ENCODE peak calls at places on chromosomes 13 and 19, in six cellular contexts. Q is PC-3, K is hepatocyte, H is GM23338, V is neural progenitor cell, A is OCI-LY7. M is an unnamed sample.
A peak's percentile ranks its signal among the peaks of the same experiment; 100 is the strongest.

GRCh38 chr19:45593520-45593919 is 8.5 kb downstream of the GPR4 start:
- DNase-seq in Q (no peak), H (no peak), A (no peak), K (no peak), V (no peak), M (no peak)

GRCh38 chr13:57045816-57046691 is 94.7 kb upstream of the PRR20A start:
- DNase-seq in K (peak; percentile 58), A (no peak), H (no peak), Q (no peak), V (peak; percentile 29), M (no peak)

GRCh38 chr13:48591889-48592725 is 59.2 kb upstream of the RCBTB2 start:
- DNase-seq in H (peak; percentile 61), Q (no peak), V (no peak), A (no peak), K (no peak), M (no peak)

GRCh38 chr19:38658462-38659306 is 11.2 kb downstream of the ACTN4 start:
- DNase-seq in K (peak; percentile 92), V (no peak), H (no peak), A (no peak), Q (peak; percentile 97), M (no peak)

GRCh38 chr19:18433039-18433691 is 4.8 kb downstream of the ISYNA1 start:
- DNase-seq in Q (no peak), H (peak; percentile 70), V (peak; percentile 50), K (no peak), A (peak; percentile 38), M (no peak)

GRCh38 chr13:33931397-33931987 is 113.5 kb downstream of the RFC3 start:
- DNase-seq in Q (peak; percentile 75), V (peak; percentile 73), H (peak; percentile 82), A (peak; percentile 73), K (peak; percentile 79), M (peak; percentile 28)

GRCh38 chr19:17560205-17560595 is 4.8 kb downstream of the COLGALT1 start:
- DNase-seq in V (no peak), H (no peak), K (peak; percentile 60), Q (no peak), A (no peak), M (no peak)

GRCh38 chr19:14782978-14783545 is 4.7 kb upstream of the ADGRE2 start:
- DNase-seq in K (no peak), A (no peak), Q (no peak), H (no peak), V (no peak), M (no peak)

GRCh38 chr13:80048030-80048429 is 292.9 kb downstream of the SPRY2 start:
- DNase-seq in K (no peak), H (no peak), V (no peak), Q (no peak), A (no peak), M (no peak)

GRCh38 chr13:50421457-50422130 is 406.4 kb downstream of the KCNRG start:
- DNase-seq in V (no peak), H (no peak), A (no peak), K (no peak), Q (peak; percentile 69), M (no peak)

GRCh38 chr13:31706105-31706504 is 33.2 kb upstream of the RXFP2 start:
- DNase-seq in A (no peak), Q (no peak), V (no peak), H (no peak), K (no peak), M (no peak)

GRCh38 chr13:110916671-110917142 is 1.8 kb upstream of the ANKRD10 start:
- DNase-seq in H (no peak), A (no peak), K (peak; percentile 37), Q (no peak), V (no peak), M (no peak)

GRCh38 chr19:51258761-51259160 is 7.9 kb downstream of the SIGLECL1 start:
- DNase-seq in A (no peak), Q (no peak), V (no peak), K (no peak), H (peak; percentile 8), M (no peak)

GRCh38 chr13:80274643-80275042 is 66.3 kb downstream of the SPRY2 start:
- DNase-seq in H (no peak), K (no peak), A (no peak), Q (peak; percentile 43), V (no peak), M (no peak)

GRCh38 chr19:9075064-9075964 is 11.5 kb upstream of the OR1M1 start:
- DNase-seq in A (no peak), K (peak; percentile 93), H (peak; percentile 67), Q (peak; percentile 100), V (peak; percentile 50), M (no peak)

GRCh38 chr13:97339019-97339988 is 94.7 kb upstream of the RAP2A start:
- DNase-seq in Q (no peak), K (peak; percentile 57), V (no peak), H (no peak), A (no peak), M (no peak)

GRCh38 chr13:41917641-41918040 is 43.3 kb downstream of the VWA8 start:
- DNase-seq in V (no peak), K (no peak), Q (no peak), A (peak; percentile 27), H (no peak), M (no peak)

GRCh38 chr13:29624997-29625396 is 29.5 kb upstream of the SLC7A1 start:
- DNase-seq in H (no peak), A (no peak), Q (no peak), K (no peak), V (no peak), M (no peak)

GRCh38 chr13:29767006-29767405 is 83.4 kb downstream of the UBL3 start:
- DNase-seq in A (no peak), H (no peak), V (no peak), K (no peak), Q (no peak), M (no peak)

GRCh38 chr19:10655457-10656312 is 1.5 kb downstream of the ILF3 start:
- DNase-seq in V (peak; percentile 52), Q (peak; percentile 39), K (peak; percentile 45), H (peak; percentile 40), A (peak; percentile 48), M (no peak)

GRCh38 chr13:32986552-32986951 is 29.7 kb upstream of the KL start:
- DNase-seq in Q (no peak), A (no peak), H (peak; percentile 17), V (no peak), K (no peak), M (no peak)

GRCh38 chr13:21361123-21361522 is 98.0 kb downstream of the ZDHHC20 start:
- DNase-seq in Q (no peak), A (no peak), H (no peak), V (no peak), K (no peak), M (no peak)

GRCh38 chr19:4911314-4911713 is 2.0 kb downstream of the UHRF1 start:
- DNase-seq in H (no peak), Q (peak; percentile 36), V (peak; percentile 35), K (no peak), A (peak; percentile 23), M (no peak)
- H3K4me2 ChIP-seq in H (peak overlapping the region; percentile 83), Q (peak overlapping the region; percentile 96), V (peak overlapping the region; percentile 96), K (peak overlapping the region; percentile 99), A (peak overlapping the region; percentile 96), M (peak overlapping the region; percentile 93)

DNA sequence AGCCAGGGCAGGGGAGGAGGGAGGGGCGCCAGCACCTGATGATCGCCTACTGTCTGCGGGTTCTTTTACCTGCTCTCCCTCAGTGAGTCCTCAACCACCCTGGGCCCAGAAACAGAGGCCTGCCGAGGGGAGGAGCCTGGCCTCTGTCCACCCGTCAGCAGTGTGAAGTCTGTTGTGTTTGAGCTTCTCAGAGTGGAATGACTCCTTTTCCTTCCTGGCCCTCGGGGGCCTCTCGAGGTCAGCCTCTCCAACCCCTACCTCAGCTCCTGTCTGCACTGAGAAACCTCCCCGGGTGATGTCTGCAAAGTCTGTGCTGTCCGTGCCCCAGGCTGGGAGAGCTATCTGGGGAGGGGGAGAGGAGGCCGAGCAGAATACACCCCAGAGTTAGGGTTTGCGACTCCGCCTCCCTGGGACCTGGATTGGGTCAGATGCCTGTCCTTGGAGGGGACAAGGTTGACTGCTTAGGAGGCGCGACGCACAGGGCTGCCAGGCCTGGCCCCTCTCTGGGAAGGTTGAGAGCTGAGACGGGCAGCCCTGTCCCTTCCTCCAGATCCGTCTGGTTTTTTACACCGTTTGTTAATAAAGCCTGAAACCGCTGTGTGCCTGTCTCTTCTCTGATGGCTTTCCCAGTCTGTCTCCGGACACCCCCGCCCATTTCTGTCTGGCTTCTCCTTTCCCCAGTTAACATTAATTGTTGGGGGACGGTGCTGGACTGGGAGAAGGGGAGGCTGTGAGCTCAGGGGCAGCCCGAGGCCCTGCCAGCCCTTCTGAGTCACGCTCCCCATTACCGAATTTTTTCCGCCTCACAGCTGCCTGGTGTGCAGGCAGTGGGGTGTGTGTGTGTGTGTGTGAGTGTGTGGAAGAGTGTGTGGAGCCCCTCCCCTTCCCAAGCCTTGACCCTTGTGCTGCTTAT is 1.0 kb upstream of the SSC5D start:
- DNase-seq in K (peak; percentile 84), H (no peak), Q (peak; percentile 81), V (peak; percentile 44), A (no peak), M (no peak)
- TF ChIP-seq EZH2phosphoT487 in K (no peak), H (no peak), Q (no peak), V (no peak), A (no peak), M (no peak)

GRCh38 chr19:41327499-41328156 is 17.7 kb downstream of the CCDC97 start:
- DNase-seq in A (peak; percentile 80), V (no peak), H (peak; percentile 67), K (no peak), Q (peak; percentile 81), M (peak; percentile 95)
- H3K4me2 ChIP-seq in A (peak overlapping the region; percentile 88), V (no peak overlapping the region), H (peak overlapping the region; percentile 90), K (no peak overlapping the region), Q (peak overlapping the region; percentile 64), M (peak overlapping the region; percentile 93)

DNA sequence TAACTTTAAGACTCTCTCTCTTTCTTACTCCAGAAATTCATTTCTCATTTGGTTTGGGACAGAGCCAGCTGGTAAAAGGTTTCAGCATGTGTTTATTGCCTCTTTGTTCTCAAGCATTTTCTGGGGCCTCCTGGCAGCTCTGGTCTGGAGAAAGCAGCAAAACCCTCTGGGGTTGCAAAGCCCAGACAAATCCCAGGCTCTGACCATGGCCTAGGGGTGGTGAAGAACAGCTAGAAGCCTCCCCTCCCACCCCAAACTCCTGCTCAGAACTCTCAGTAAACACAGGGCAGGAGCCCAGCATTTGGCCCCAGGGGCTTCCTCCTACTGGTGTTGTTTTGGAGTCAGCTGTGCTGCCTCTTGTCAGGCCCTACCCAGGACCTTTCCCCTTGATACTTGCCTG is 124.2 kb upstream of the SERP2 start:
- DNase-seq in K (peak; percentile 49), A (no peak), H (no peak), V (no peak), Q (peak; percentile 37), M (no peak)
- TF ChIP-seq EZH2phosphoT487 in K (no peak), A (no peak), H (no peak), V (no peak), Q (no peak), M (no peak)

M was measured in MM.1S.